ENCODE peak calls at places on chromosomes 6 and 20, in four cellular contexts. G, A, E and B are unnamed samples.
A peak's percentile ranks its signal among the peaks of the same experiment; 100 is the strongest.

GRCh38 chr20:57092112-57092899 is 174.1 kb downstream of the BMP7 start:
- DNase-seq in G (peak; percentile 44), A (peak; percentile 77), E (no peak), B (peak; percentile 89)

GRCh38 chr6:47135772-47136171 is 93.6 kb upstream of the ADGRF1 start:
- DNase-seq in G (peak; percentile 88), A (no peak), E (peak; percentile 68), B (no peak)

GRCh38 chr6:54135665-54136370 is 24.6 kb downstream of the MLIP start:
- DNase-seq in G (peak; percentile 80), A (no peak), E (peak; percentile 24), B (no peak)

GRCh38 chr20:50621068-50621467 is 70.3 kb downstream of the RIPOR3 start:
- DNase-seq in G (no peak), A (no peak), E (no peak), B (no peak)

GRCh38 chr6:1463751-1464397 is 74.5 kb downstream of the FOXF2 start:
- DNase-seq in G (no peak), A (no peak), E (no peak), B (no peak)

GRCh38 chr20:34420146-34420545 is 57.1 kb downstream of the ITCH start:
- DNase-seq in G (peak; percentile 14), A (no peak), E (no peak), B (no peak)

GRCh38 chr6:100633096-100633766 is 168.5 kb upstream of the SIM1 start:
- DNase-seq in G (peak; percentile 89), A (no peak), E (peak; percentile 46), B (no peak)

GRCh38 chr6:169805242-169805838 is 53.9 kb downstream of the ERMARD start:
- DNase-seq in G (no peak), A (peak; percentile 28), E (no peak), B (no peak)

GRCh38 chr6:25360611-25361010 is 81.4 kb downstream of the CARMIL1 start:
- DNase-seq in G (peak; percentile 74), A (no peak), E (peak; percentile 34), B (no peak)

GRCh38 chr20:61640171-61640570 is 388.1 kb downstream of the CDH4 start:
- DNase-seq in G (peak; percentile 2), A (no peak), E (no peak), B (no peak)

GRCh38 chr6:57173886-57174510 is 1.9 kb downstream of the BAG2 start:
- DNase-seq in G (peak; percentile 70), A (no peak), E (peak; percentile 56), B (no peak)

GRCh38 chr6:66210964-66211363 is 503.9 kb upstream of the EYS start:
- DNase-seq in G (no peak), A (no peak), E (no peak), B (no peak)

GRCh38 chr6:139588734-139589418 is 214.4 kb upstream of the CITED2 start:
- DNase-seq in G (peak; percentile 66), A (no peak), E (no peak), B (no peak)

GRCh38 chr20:3778976-3779375 is 2.3 kb downstream of the SPEF1 start:
- DNase-seq in G (no peak), A (no peak), E (no peak), B (no peak)

GRCh38 chr20:62186887-62187866 is 4.3 kb downstream of the MTG2 start:
- DNase-seq in G (peak; percentile 59), A (no peak), E (no peak), B (no peak)

GRCh38 chr20:10313701-10314100 is 95.1 kb downstream of the SNAP25 start:
- DNase-seq in G (peak; percentile 59), A (no peak), E (no peak), B (no peak)

GRCh38 chr20:34559311-34560140 is 1.0 kb downstream of the MAP1LC3A start:
- DNase-seq in G (peak; percentile 30), A (peak; percentile 70), E (no peak), B (no peak)

GRCh38 chr6:51598171-51598570 is 489.2 kb downstream of the PKHD1 start:
- DNase-seq in G (no peak), A (no peak), E (no peak), B (no peak)

DNA sequence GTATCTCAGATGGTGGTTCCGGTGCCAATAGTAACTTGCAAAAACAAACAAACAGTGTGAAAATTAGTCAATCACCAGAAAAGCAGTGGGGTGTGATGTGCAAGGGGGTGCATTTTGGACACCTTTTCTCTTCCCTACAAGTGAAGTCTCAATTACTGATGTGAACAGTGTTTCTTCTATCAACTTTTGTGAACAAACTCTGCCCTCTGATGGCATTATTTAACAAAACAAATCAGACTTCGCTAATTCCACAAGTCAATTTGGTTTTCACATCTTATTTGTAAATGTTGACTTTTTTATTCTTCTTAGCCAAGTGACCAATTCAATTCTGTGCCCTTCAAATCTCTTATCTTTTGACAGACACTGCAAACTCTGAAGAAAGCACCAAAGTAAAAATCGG is 212.2 kb downstream of the UST start:
- DNase-seq in G (no peak), A (no peak), E (no peak), B (no peak)
- TF ChIP-seq CTCF in G (no peak), A (no peak), E (no peak), B (peak; percentile 27)

GRCh38 chr6:68196645-68197044 is 438.4 kb upstream of the ADGRB3 start:
- DNase-seq in G (peak; percentile 48), A (no peak), E (no peak), B (no peak)
- TF ChIP-seq CTCF in G (peak; percentile 30), A (no peak), E (no peak), B (peak; percentile 16)

GRCh38 chr6:90295854-90296345 is 743 bp downstream of the BACH2 start:
- DNase-seq in G (peak; percentile 66), A (peak; percentile 64), E (no peak), B (no peak)

GRCh38 chr6:90294614-90294988 is 2.0 kb downstream of the BACH2 start:
- DNase-seq in G (no peak), A (no peak), E (no peak), B (no peak)

GRCh38 chr6:90294008-90294511 is 2.6 kb downstream of the BACH2 start:
- DNase-seq in G (no peak), A (no peak), E (no peak), B (no peak)

GRCh38 chr6:90296346-90297123 is at the start of gene BACH2:
- DNase-seq in G (peak; percentile 79), A (peak; percentile 90), E (no peak), B (no peak)

DNA sequence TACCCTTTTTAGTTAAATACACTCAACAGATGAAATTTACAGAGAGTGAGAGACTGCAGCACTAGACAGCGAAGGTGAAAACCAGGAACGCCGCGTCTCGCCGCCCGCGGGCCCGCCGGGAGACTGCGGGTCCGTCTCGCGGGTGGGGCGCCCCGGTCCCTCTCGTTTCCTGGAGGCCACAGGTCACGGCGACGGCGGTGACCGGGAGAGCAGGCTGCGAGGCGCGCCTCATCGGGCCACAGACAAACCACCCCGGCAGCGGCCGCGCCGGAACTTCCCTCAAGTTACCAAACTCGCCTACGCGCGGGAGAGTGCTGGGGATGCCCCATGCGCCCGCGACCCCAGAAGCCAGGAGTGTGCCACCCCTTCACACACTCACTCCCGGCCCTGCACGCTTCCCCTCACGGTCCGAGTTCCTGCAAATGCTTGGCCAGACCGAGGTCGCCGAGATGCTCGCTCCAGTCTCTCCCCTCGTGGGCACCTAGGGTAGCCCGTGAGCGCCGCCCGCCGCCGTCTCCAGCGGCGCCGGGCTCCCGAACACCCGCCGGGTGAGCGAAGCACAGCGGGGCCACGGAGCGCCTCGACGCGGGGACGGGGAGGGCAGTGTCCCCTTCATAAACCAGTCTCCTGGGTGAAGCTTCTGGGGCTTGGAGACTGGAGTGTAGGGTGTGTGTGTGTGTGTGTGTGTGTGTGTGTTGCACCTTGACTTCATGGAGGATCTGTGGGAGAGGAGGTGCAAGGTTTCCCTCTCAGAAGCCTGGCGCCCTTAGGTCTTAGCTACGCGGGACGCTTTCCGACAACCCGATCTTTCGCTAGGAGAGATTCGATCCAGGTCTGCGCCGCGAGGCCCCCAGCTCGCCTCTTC is 1.4 kb downstream of the BACH2 start:
- DNase-seq in G (peak; percentile 16), A (no peak), E (no peak), B (no peak)
- TF ChIP-seq CTCF in G (no peak), A (no peak), E (no peak), B (peak; percentile 13)

DNA sequence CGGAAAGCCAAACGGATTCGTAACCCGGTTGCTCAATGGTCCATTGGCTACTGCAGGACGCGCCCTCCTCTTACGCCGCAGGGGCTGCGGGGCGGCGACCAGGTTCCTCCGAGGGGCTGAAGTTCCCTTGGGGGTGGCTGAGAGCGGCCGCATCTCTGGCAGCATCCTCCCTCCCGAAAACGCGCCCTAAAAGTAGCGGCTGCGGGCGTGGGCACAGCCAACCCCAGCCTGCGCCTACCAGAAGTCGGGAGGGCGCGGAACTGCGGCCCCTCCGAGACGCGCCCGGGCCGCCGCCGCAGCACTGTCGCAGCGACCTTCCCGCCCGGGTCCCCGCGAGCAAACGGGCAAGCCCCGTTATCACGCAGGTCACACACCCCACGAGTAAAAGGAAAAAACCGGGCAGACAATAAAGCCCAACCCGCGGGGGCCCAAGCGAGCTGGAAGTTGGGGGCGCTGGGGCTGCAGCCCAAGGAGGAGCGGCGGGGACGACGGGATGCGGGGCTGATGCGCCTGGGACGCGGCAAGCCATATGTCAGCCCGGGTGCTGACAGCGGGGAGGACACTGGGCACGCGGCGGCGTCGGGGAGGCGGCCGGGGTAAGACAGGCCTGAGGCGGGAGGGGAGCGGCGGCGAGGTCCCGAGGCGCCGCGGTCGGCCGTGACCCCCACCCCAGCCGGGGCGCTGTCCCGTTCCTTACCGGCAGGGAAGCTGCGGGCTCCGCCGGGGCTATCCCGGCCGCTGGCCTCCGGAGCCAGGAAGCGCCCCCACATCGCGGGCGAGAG is 700 bp downstream of the CEP85L start:
- DNase-seq in G (peak; percentile 54), A (peak; percentile 64), E (no peak), B (no peak)
- TF ChIP-seq CTCF in G (no peak), A (no peak), E (no peak), B (no peak)

GRCh38 chr20:20593447-20594170 is 118.8 kb downstream of the RALGAPA2 start:
- DNase-seq in G (peak; percentile 56), A (peak; percentile 78), E (no peak), B (no peak)
- TF ChIP-seq CTCF in G (peak; percentile 61), A (peak; percentile 26), E (peak; percentile 63), B (peak; percentile 40)

GRCh38 chr6:131258010-131258652 is 122.9 kb downstream of the AKAP7 start:
- DNase-seq in G (no peak), A (no peak), E (no peak), B (no peak)

GRCh38 chr6:131265939-131266338 is 130.7 kb downstream of the AKAP7 start:
- DNase-seq in G (no peak), A (no peak), E (no peak), B (no peak)

GRCh38 chr6:131257104-131257503 is 121.8 kb downstream of the AKAP7 start:
- DNase-seq in G (no peak), A (no peak), E (no peak), B (no peak)

GRCh38 chr6:131258816-131259476 is 123.7 kb downstream of the AKAP7 start:
- DNase-seq in G (no peak), A (peak; percentile 86), E (no peak), B (no peak)

GRCh38 chr6:131262060-131262459 is 126.8 kb downstream of the AKAP7 start:
- DNase-seq in G (no peak), A (no peak), E (no peak), B (no peak)
- TF ChIP-seq CTCF in G (no peak), A (no peak), E (no peak), B (peak; percentile 26)

GRCh38 chr6:82270791-82271392 is 23.3 kb upstream of the IBTK start:
- DNase-seq in G (peak; percentile 54), A (no peak), E (no peak), B (no peak)
- TF ChIP-seq CTCF in G (peak; percentile 47), A (peak; percentile 59), E (peak; percentile 49), B (peak; percentile 63)